ENCODE peak calls at places on chromosomes 16 and 17, in seven cellular contexts. One of them, this sample, is unnamed.

GRCh38 chr17:68693896-68694295 is 92.7 kb upstream of the FAM20A start:
- DNase-seq in amniotic stem cell: no peak
- DNase-seq in mammary epithelial cell: no peak
- DNase-seq in NCI-H2081: no peak
- DNase-seq in RWPE1: no peak
- DNase-seq in effector memory CD4-positive, alpha-beta T cell: no peak
- DNase-seq in COR-L47: no peak
- DNase-seq in this sample: no peak

GRCh38 chr16:4135537-4135936 is 19.3 kb upstream of the ADCY9 start:
- DNase-seq in amniotic stem cell: no peak
- DNase-seq in mammary epithelial cell: no peak
- DNase-seq in NCI-H2081: no peak
- DNase-seq in RWPE1: no peak
- DNase-seq in effector memory CD4-positive, alpha-beta T cell: no peak
- DNase-seq in COR-L47: no peak
- DNase-seq in this sample: no peak

GRCh38 chr16:76345093-76345735 is 68.0 kb downstream of the CNTNAP4 start:
- DNase-seq in amniotic stem cell: peak
- DNase-seq in mammary epithelial cell: no peak
- DNase-seq in NCI-H2081: no peak
- DNase-seq in RWPE1: no peak
- DNase-seq in effector memory CD4-positive, alpha-beta T cell: no peak
- DNase-seq in COR-L47: no peak
- DNase-seq in this sample: no peak

GRCh38 chr16:81786321-81786720 is 7.2 kb downstream of the PLCG2 start:
- DNase-seq in amniotic stem cell: no peak
- DNase-seq in mammary epithelial cell: peak
- DNase-seq in NCI-H2081: no peak
- DNase-seq in RWPE1: peak
- DNase-seq in effector memory CD4-positive, alpha-beta T cell: no peak
- DNase-seq in COR-L47: no peak
- DNase-seq in this sample: peak

GRCh38 chr17:82429824-82430223 is 11.4 kb upstream of the OGFOD3 start:
- DNase-seq in amniotic stem cell: no peak
- DNase-seq in mammary epithelial cell: no peak
- DNase-seq in NCI-H2081: no peak
- DNase-seq in RWPE1: no peak
- DNase-seq in effector memory CD4-positive, alpha-beta T cell: no peak
- DNase-seq in COR-L47: no peak
- DNase-seq in this sample: no peak

GRCh38 chr16:19118938-19119431 is 5.2 kb downstream of the ITPRIPL2 start:
- DNase-seq in amniotic stem cell: peak
- DNase-seq in mammary epithelial cell: peak
- DNase-seq in NCI-H2081: no peak
- DNase-seq in RWPE1: peak
- DNase-seq in effector memory CD4-positive, alpha-beta T cell: no peak
- DNase-seq in COR-L47: no peak
- DNase-seq in this sample: peak

GRCh38 chr17:4142107-4142900 is 526 bp downstream of the ZZEF1 start:
- DNase-seq in amniotic stem cell: no peak
- DNase-seq in mammary epithelial cell: no peak
- DNase-seq in NCI-H2081: peak
- DNase-seq in RWPE1: peak
- DNase-seq in effector memory CD4-positive, alpha-beta T cell: no peak
- DNase-seq in COR-L47: no peak
- DNase-seq in this sample: peak

GRCh38 chr17:35788504-35788998 is 6.9 kb downstream of the MMP28 start:
- DNase-seq in amniotic stem cell: peak
- DNase-seq in mammary epithelial cell: peak
- DNase-seq in NCI-H2081: no peak
- DNase-seq in RWPE1: peak
- DNase-seq in effector memory CD4-positive, alpha-beta T cell: no peak
- DNase-seq in COR-L47: no peak
- DNase-seq in this sample: peak

GRCh38 chr17:76193616-76194015 is 46.7 kb downstream of the RNF157 start:
- DNase-seq in amniotic stem cell: no peak
- DNase-seq in mammary epithelial cell: no peak
- DNase-seq in NCI-H2081: no peak
- DNase-seq in RWPE1: no peak
- DNase-seq in effector memory CD4-positive, alpha-beta T cell: no peak
- DNase-seq in COR-L47: peak
- DNase-seq in this sample: no peak

This sample was measured in H54.